ENCODE peak calls at places on chromosome 22, in five cellular contexts. Z is fibroblast of pulmonary artery, C is tibial nerve, V is progenitor cell of endocrine pancreas, E is endothelial cell. N is an unnamed sample.

GRCh38 chr22:17627961-17628303 is 617 bp downstream of the ATP6V1E1 start:
- DNase-seq in Z (no peak), C (no peak), E (no peak), V (no peak), N (no peak)

GRCh38 chr22:49093192-49093880 is 734.3 kb downstream of the BRD1 start:
- DNase-seq in Z (no peak), C (no peak), V (no peak), E (no peak), N (no peak)

GRCh38 chr22:38097557-38098409 is 12.7 kb downstream of the BAIAP2L2 start:
- DNase-seq in V (no peak), E (peak), C (no peak), Z (peak), N (no peak)

GRCh38 chr22:44823396-44823795 is 71.0 kb downstream of the ARHGAP8 start:
- DNase-seq in Z (no peak), E (no peak), V (no peak), C (no peak), N (no peak)

GRCh38 chr22:46017166-46017565 is 40.2 kb upstream of the WNT7B start:
- DNase-seq in Z (no peak), V (no peak), C (no peak), E (no peak), N (no peak)

GRCh38 chr22:37519268-37520195 is at the start of gene CARD10:
- DNase-seq in C (no peak), Z (no peak), V (no peak), E (peak), N (peak)

GRCh38 chr22:30964858-30965257 is 3.7 kb downstream of the MORC2 start:
- DNase-seq in E (no peak), Z (no peak), C (no peak), V (no peak), N (no peak)

GRCh38 chr22:45268958-45269844 is 15.5 kb upstream of the UPK3A start:
- DNase-seq in Z (peak), V (peak), E (peak), C (peak), N (peak)

GRCh38 chr22:45598596-45599217 is 72.9 kb upstream of the ATXN10 start:
- DNase-seq in C (no peak), Z (no peak), V (no peak), E (no peak), N (no peak)

GRCh38 chr22:30240541-30241417 is 5.8 kb downstream of the LIF start:
- DNase-seq in C (no peak), E (no peak), Z (no peak), V (no peak), N (no peak)

GRCh38 chr22:40176921-40177737 is 596 bp upstream of the TNRC6B start:
- DNase-seq in E (peak), Z (peak), C (no peak), V (no peak), N (no peak)

DNA sequence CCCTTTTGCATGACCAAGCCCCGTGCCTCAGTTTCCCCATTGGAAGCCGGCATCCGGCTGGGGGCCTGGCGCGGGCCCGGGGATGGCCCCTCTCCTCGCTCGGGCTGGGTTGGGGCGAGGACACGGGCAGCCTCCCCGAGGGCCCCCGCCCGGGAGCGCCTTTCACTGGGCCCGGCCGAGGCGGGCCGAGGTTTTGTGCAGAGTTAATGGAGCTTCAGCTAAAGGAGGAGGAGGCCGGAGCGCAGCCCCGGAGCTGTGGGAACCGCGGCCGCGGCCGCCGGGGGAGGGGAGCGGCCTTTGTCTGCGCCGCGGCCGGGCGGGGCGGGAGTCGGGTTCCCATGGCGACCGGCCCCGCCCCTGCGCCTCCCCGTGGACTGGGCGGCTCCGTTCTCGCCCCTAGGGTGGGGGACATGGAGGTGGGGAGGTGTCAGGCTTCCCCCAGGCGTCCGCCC is 1.4 kb upstream of the MAPK11 start:
- DNase-seq in C (no peak), V (no peak), Z (peak), E (peak), N (peak)
- TF ChIP-seq CTCF in C (no peak), V (peak), Z (no peak), E (no peak), N (no peak)

GRCh38 chr22:25702046-25702445 is 39.9 kb upstream of the MYO18B start:
- DNase-seq in C (no peak), E (no peak), Z (peak), V (no peak), N (peak)
- TF ChIP-seq CTCF in C (peak), E (no peak), Z (peak), V (peak), N (no peak)

DNA sequence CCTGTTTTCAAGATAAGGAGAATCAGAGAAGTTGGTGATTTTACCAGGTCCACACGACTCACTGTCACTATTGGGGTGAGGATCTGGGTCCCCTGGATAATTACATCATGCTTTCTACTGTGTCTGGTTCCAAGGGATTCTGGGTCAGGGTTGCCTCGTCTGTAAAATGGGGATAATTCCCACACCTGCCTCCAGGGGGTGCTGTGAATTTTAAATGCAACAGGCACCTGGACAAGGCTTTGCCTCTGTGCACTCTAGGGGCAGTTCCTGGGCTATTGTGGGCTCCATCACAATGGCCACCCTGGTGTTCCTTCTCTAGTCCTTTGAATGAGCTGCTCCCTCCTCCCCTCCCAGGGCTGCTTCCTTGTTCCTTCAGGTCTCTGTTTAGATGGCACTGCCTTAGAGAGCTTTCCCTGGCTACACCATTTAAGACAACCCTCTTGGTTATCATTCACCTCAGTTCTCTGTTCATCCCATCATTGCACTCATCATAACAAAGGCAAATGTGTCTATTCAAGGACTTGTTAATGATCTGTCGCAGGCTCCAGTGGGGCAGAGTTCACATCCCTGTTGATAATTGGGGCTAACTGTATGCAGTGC is 178.6 kb downstream of the MIAT start:
- DNase-seq in V (peak), C (peak), Z (peak), E (peak), N (peak)
- TF ChIP-seq CTCF in V (peak), C (peak), Z (peak), E (peak), N (peak)

DNA sequence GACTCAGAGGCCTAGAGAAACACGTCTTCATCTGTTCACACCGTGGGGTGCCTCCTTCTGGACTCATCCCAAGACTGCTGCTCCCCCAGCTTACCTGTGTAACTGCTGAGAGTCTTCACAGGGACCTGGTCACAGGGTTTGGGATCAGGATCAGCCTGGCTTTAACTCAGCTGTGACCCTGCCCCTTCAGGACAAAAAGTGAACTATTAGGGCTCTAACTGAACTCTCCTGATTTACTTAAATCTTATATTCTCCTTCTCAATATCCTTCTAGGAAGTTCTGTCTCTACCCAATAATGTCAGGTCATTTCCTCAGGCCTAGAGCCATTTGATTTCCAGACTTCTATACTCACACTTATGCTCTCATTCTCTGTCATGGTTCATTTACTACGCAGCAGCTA is 108.4 kb downstream of the ZNF280B start:
- DNase-seq in C (no peak), V (no peak), E (no peak), Z (no peak), N (no peak)
- TF ChIP-seq CTCF in C (no peak), V (peak), E (no peak), Z (no peak), N (no peak)

GRCh38 chr22:19680287-19680881 is 33.9 kb upstream of the SEPTIN5 start:
- DNase-seq in E (no peak), Z (no peak), C (no peak), V (no peak), N (no peak)

GRCh38 chr22:19681863-19682245 is 32.4 kb upstream of the SEPTIN5 start:
- DNase-seq in C (no peak), Z (no peak), E (no peak), V (no peak), N (no peak)

GRCh38 chr22:19678949-19679348 is 35.4 kb upstream of the SEPTIN5 start:
- DNase-seq in E (no peak), C (no peak), Z (no peak), V (no peak), N (no peak)

GRCh38 chr22:19680911-19681862 is 33.1 kb upstream of the SEPTIN5 start:
- DNase-seq in Z (no peak), V (no peak), E (no peak), C (no peak), N (no peak)

DNA sequence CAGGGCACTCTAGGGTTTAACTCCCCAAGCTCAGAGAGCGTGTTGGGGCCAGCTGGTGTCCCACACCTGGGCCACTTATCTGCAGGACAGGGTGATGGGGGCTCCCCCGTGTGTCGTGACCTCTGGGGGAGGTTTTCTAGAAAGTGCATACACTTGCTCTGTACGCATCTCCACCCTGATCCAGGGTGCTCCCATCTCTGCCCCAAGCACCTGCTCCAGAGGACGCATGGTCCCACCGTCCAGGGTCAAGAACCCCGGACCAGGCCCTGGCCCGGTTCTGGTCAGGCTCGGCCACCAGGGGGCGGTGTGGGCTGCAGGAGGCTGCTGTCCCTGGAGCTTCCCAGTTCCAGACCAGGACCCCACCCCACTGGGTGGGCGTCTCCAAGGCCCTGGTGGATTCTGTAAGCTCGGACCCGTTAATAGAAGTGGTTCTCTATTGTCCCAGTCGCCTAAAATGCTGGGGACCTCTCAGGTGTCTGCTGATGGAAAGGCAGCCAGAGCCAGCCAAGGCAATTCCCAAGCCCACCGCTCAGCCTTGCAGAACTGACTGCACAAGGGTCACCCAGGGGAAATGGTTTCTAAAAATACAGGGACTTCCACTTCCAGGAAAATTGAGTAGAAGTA is 34.7 kb upstream of the SEPTIN5 start:
- DNase-seq in Z (no peak), V (no peak), C (no peak), E (peak), N (peak)
- TF ChIP-seq CTCF in Z (peak), V (peak), C (peak), E (peak), N (peak)

GRCh38 chr22:34344702-34345101 is 424.4 kb upstream of the LARGE1 start:
- DNase-seq in C (no peak), E (no peak), V (no peak), Z (no peak), N (no peak)
- TF ChIP-seq CTCF in C (no peak), E (no peak), V (no peak), Z (no peak), N (no peak)